ENCODE peak calls at places on chromosomes 12 and 14, in nine cellular contexts. R is GM13976, I is H9, H is fibroblast of mammary gland, X is natural killer cell, O is body of pancreas, V is right atrium auricular region, G is HFFc6, F is neural crest cell. E is an unnamed sample.
A peak's percentile ranks its signal among the peaks of the same experiment; 100 is the strongest.

GRCh38 chr14:74867673-74868072 is 8.3 kb downstream of the PROX2 start:
- DNase-seq in G (no peak), F (no peak), H (no peak), R (no peak), X (peak; percentile 41), O (no peak), V (peak; percentile 79), I (no peak), E (no peak)

GRCh38 chr12:113298861-113299545 is 35.9 kb downstream of the SLC8B1 start:
- DNase-seq in R (no peak), H (no peak), F (no peak), V (peak; percentile 74), O (no peak), I (no peak), G (no peak), X (no peak), E (no peak)

GRCh38 chr12:6229823-6230222 is 29.6 kb downstream of the CD9 start:
- DNase-seq in H (peak; percentile 95), O (peak; percentile 76), G (peak; percentile 96), R (no peak), V (peak; percentile 90), I (no peak), F (no peak), X (no peak), E (peak; percentile 88)

GRCh38 chr12:52715416-52715815 is 12.1 kb upstream of the KRT77 start:
- DNase-seq in R (no peak), X (no peak), I (peak; percentile 88), O (peak; percentile 10), F (no peak), V (no peak), H (no peak), G (no peak), E (no peak)

GRCh38 chr12:104677441-104678089 is 220.8 kb downstream of the CHST11 start:
- DNase-seq in F (no peak), I (no peak), X (no peak), H (no peak), O (no peak), V (no peak), R (no peak), G (no peak), E (no peak)

GRCh38 chr14:68704736-68705720 is 87.8 kb downstream of the ZFP36L1 start:
- DNase-seq in R (no peak), F (no peak), V (no peak), H (peak; percentile 75), O (no peak), I (no peak), G (no peak), X (no peak), E (no peak)

GRCh38 chr12:54193437-54193836 is 4.7 kb upstream of the SMUG1 start:
- DNase-seq in X (no peak), F (no peak), R (no peak), H (no peak), G (no peak), V (no peak), O (no peak), I (no peak), E (no peak)

GRCh38 chr14:58793096-58793740 is 155.5 kb downstream of the DACT1 start:
- DNase-seq in O (no peak), G (no peak), H (peak; percentile 24), R (no peak), I (no peak), F (no peak), V (no peak), X (no peak), E (no peak)

GRCh38 chr14:69281450-69282169 is 21.7 kb downstream of the GALNT16 start:
- DNase-seq in V (no peak), X (no peak), G (peak; percentile 24), I (no peak), R (peak; percentile 67), F (no peak), O (no peak), H (peak; percentile 34), E (no peak)

GRCh38 chr14:33773205-33774030 is 177.5 kb downstream of the EGLN3 start:
- DNase-seq in H (no peak), V (no peak), R (no peak), G (no peak), I (no peak), F (no peak), O (no peak), X (no peak), E (no peak)

GRCh38 chr12:127594351-127594970 is 672.5 kb upstream of the TMEM132C start:
- DNase-seq in H (no peak), O (no peak), X (no peak), V (no peak), I (peak; percentile 83), R (no peak), G (no peak), F (no peak), E (no peak)

GRCh38 chr12:131362290-131363211 is 348.3 kb upstream of the SFSWAP start:
- DNase-seq in I (no peak), O (no peak), R (no peak), H (no peak), F (no peak), V (no peak), G (no peak), X (no peak), E (peak; percentile 5)
- TF ChIP-seq CTCF in I (no peak), O (no peak), R (no peak), H (no peak), F (no peak), V (no peak), G (no peak), X (no peak), E (no peak)

DNA sequence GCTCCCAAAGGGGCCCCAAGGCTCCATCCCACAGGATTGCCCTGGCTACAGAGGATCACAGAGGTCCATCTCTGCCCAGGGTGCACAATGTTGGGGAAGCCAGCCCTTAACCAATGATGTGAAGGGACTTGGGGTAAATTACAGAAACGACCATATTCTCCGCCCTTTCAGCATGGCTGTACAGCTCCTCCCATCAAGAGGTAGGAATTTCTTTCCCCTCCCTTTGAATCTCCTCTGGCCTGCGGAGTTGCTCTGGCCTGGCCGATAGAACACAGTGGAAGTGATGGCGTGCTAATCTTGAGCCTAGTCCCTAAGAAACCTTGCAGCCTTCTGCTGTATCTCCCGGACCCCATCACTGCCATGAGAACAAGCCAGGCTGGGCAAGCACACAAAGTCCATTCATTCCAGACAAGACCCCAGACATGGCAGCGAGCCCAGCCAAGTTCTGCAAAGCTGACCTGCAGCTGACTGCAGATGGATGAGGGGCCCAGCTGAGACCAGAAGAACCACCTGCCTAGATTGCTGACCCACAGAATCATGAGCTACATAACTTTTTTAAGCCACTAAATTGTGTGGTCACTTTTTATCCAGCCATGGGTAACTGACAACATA is 6.9 kb upstream of the IFI27 start:
- DNase-seq in F (no peak), X (no peak), O (no peak), V (no peak), R (no peak), I (no peak), H (no peak), G (no peak), E (no peak)
- TF ChIP-seq CTCF in F (no peak), X (no peak), O (no peak), V (no peak), R (no peak), I (no peak), H (no peak), G (no peak), E (no peak)

DNA sequence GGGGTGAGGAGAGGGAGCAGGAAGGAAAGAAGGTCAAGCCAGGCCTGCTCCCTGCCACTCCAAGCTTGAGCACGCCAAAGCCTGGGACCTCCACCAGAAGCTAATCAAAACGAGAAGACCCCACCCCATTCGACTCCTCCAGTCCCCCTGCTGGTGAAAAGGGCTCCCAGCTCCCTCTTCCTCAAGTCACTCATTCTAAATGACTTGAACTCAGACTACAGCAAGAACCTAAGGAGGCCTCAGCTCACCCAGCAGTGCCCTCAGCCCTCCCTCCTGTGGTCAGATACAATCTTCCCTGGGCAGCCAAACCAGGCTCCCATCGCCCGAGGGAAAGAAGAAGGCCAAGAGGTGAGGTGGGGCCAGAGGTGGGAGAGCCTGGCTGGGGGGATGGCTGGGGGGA is 17.4 kb downstream of the HDAC7 start:
- DNase-seq in I (no peak), R (no peak), H (no peak), G (no peak), F (no peak), X (no peak), O (no peak), V (no peak), E (no peak)
- TF ChIP-seq CTCF in I (peak; percentile 64), R (no peak), H (peak; percentile 21), G (peak; percentile 69), F (peak; percentile 46), X (peak; percentile 24), O (no peak), V (no peak), E (peak; percentile 30)

GRCh38 chr12:27999521-27999920 is 27.0 kb upstream of the PTHLH start:
- DNase-seq in R (no peak), O (no peak), X (no peak), G (peak; percentile 72), V (no peak), H (peak; percentile 77), F (no peak), I (no peak), E (no peak)
- TF ChIP-seq CTCF in R (no peak), O (no peak), X (no peak), G (no peak), V (no peak), H (no peak), F (no peak), I (no peak), E (no peak)

GRCh38 chr12:95721320-95721719 is 69.2 kb downstream of the NTN4 start:
- DNase-seq in X (no peak), O (no peak), I (no peak), F (no peak), R (no peak), G (peak; percentile 5), H (no peak), V (no peak), E (no peak)
- TF ChIP-seq CTCF in X (no peak), O (peak; percentile 25), I (peak; percentile 48), F (no peak), R (no peak), G (peak; percentile 40), H (peak; percentile 2), V (peak; percentile 31), E (no peak)

GRCh38 chr14:93137864-93138263 is 22.1 kb upstream of the ITPK1 start:
- DNase-seq in R (no peak), O (peak; percentile 88), G (no peak), V (no peak), X (no peak), I (peak; percentile 57), F (no peak), H (no peak), E (no peak)
- TF ChIP-seq CTCF in R (no peak), O (peak; percentile 36), G (no peak), V (peak; percentile 28), X (no peak), I (peak; percentile 16), F (no peak), H (no peak), E (no peak)

E was measured in CD14-positive monocyte.